ENCODE peak calls at places on chromosomes 3 and 15, in four cellular contexts. K is HepG2, A is WTC11, X is H1. Y is an unnamed sample.

GRCh38 chr3:171315101-171315500 is 145.1 kb downstream of the TNIK start:
- DNase-seq in K (no peak), A (no peak), X (no peak), Y (no peak)

GRCh38 chr3:18062289-18063025 is 320.0 kb upstream of the TBC1D5 start:
- DNase-seq in K (no peak), A (no peak), X (no peak), Y (peak; percentile 20)

GRCh38 chr3:68018275-68018674 is 363.9 kb upstream of the SUCLG2 start:
- DNase-seq in K (no peak), A (no peak), X (no peak), Y (no peak)

GRCh38 chr15:28106294-28107110 is 7.4 kb upstream of the OCA2 start:
- DNase-seq in K (no peak), A (peak; percentile 27), X (no peak), Y (no peak)

GRCh38 chr15:90530250-90531051 is 728 bp downstream of the CRTC3 start:
- DNase-seq in K (no peak), A (peak; percentile 38), X (peak; percentile 74), Y (peak; percentile 78)

GRCh38 chr3:10419637-10420232 is 85.7 kb downstream of the ATP2B2 start:
- DNase-seq in K (no peak), A (no peak), X (no peak), Y (peak; percentile 55)

GRCh38 chr15:38768970-38769369 is 204.4 kb upstream of the RASGRP1 start:
- DNase-seq in K (no peak), A (peak; percentile 37), X (peak; percentile 47), Y (no peak)

GRCh38 chr3:181134873-181135272 is 145.3 kb upstream of the DNAJC19 start:
- DNase-seq in K (no peak), A (no peak), X (no peak), Y (no peak)

GRCh38 chr3:190697901-190698300 is 164.6 kb downstream of the GMNC start:
- DNase-seq in K (no peak), A (no peak), X (no peak), Y (no peak)

GRCh38 chr15:65285291-65286068 is 1.2 kb downstream of the PARP16 start:
- DNase-seq in K (no peak), A (no peak), X (no peak), Y (no peak)

GRCh38 chr3:142445816-142446254 is 2.0 kb downstream of the XRN1 start:
- DNase-seq in K (peak; percentile 12), A (no peak), X (no peak), Y (peak; percentile 30)

GRCh38 chr3:164341086-164341485 is 737.2 kb downstream of the SI start:
- DNase-seq in K (no peak), A (no peak), X (no peak), Y (no peak)

GRCh38 chr15:42804739-42805138 is 67.8 kb upstream of the CDAN1 start:
- DNase-seq in K (no peak), A (no peak), X (no peak), Y (no peak)

GRCh38 chr3:114848087-114848486 is 299.0 kb downstream of the ZBTB20 start:
- DNase-seq in K (no peak), A (no peak), X (no peak), Y (no peak)

GRCh38 chr3:58025824-58026579 is 17.8 kb downstream of the FLNB start:
- DNase-seq in K (peak; percentile 39), A (no peak), X (no peak), Y (no peak)

GRCh38 chr3:181554233-181554765 is 157.4 kb upstream of the SOX2 start:
- DNase-seq in K (no peak), A (no peak), X (no peak), Y (no peak)

GRCh38 chr15:69920232-69920631 is 177.5 kb downstream of the TLE3 start:
- DNase-seq in K (no peak), A (no peak), X (no peak), Y (no peak)

GRCh38 chr15:95842576-95842975 is 487.9 kb upstream of the NR2F2 start:
- DNase-seq in K (no peak), A (no peak), X (no peak), Y (no peak)

GRCh38 chr3:116863842-116864626 is 154.5 kb downstream of the TUSC7 start:
- DNase-seq in K (peak; percentile 1), A (peak; percentile 22), X (peak; percentile 60), Y (no peak)

GRCh38 chr15:66387176-66388056 is 704 bp downstream of the MAP2K1 start:
- DNase-seq in K (peak; percentile 29), A (peak; percentile 56), X (peak; percentile 72), Y (peak; percentile 61)

GRCh38 chr3:38640661-38641441 is 8.6 kb downstream of the SCN5A start:
- DNase-seq in K (no peak), A (peak; percentile 83), X (peak; percentile 88), Y (no peak)

GRCh38 chr3:30368978-30369377 is 237.4 kb upstream of the TGFBR2 start:
- DNase-seq in K (no peak), A (no peak), X (no peak), Y (no peak)

GRCh38 chr3:180354214-180354613 is 247.7 kb upstream of the TTC14 start:
- DNase-seq in K (no peak), A (no peak), X (no peak), Y (no peak)

GRCh38 chr15:34514251-34514760 is 69.1 kb downstream of the GOLGA8B start:
- DNase-seq in K (no peak), A (peak; percentile 26), X (peak; percentile 80), Y (peak; percentile 66)

GRCh38 chr15:85582719-85583089 is 202.3 kb downstream of the AKAP13 start:
- DNase-seq in K (no peak), A (no peak), X (no peak), Y (peak; percentile 46)

GRCh38 chr15:85582076-85582718 is 201.8 kb downstream of the AKAP13 start:
- DNase-seq in K (no peak), A (no peak), X (no peak), Y (no peak)

GRCh38 chr15:85584791-85585360 is 204.5 kb downstream of the AKAP13 start:
- DNase-seq in K (no peak), A (no peak), X (no peak), Y (no peak)

GRCh38 chr15:85581495-85581894 is 201.1 kb downstream of the AKAP13 start:
- DNase-seq in K (no peak), A (no peak), X (no peak), Y (no peak)

GRCh38 chr15:85583404-85584390 is 203.3 kb downstream of the AKAP13 start:
- DNase-seq in K (no peak), A (no peak), X (no peak), Y (no peak)
- TF ChIP-seq ATF3 in K (no peak), A (no peak), X (no peak), Y (no peak)

GRCh38 chr3:73036694-73037368 is 24.6 kb upstream of the EBLN2 start:
- DNase-seq in K (no peak), A (no peak), X (no peak), Y (no peak)
- TF ChIP-seq JUN in K (no peak), A (no peak), X (no peak), Y (no peak)

GRCh38 chr3:9280477-9281219 is 31.2 kb upstream of the SRGAP3 start:
- DNase-seq in K (no peak), A (no peak), X (no peak), Y (no peak)
- TF ChIP-seq ATF3 in K (no peak), A (no peak), X (no peak), Y (no peak)

GRCh38 chr15:47624503-47624902 is 92.8 kb upstream of the SEMA6D start:
- DNase-seq in K (no peak), A (no peak), X (no peak), Y (no peak)

GRCh38 chr15:47616876-47617275 is 100.4 kb upstream of the SEMA6D start:
- DNase-seq in K (no peak), A (no peak), X (no peak), Y (no peak)

GRCh38 chr15:47618216-47618615 is 99.1 kb upstream of the SEMA6D start:
- DNase-seq in K (no peak), A (no peak), X (no peak), Y (no peak)

GRCh38 chr15:47622058-47622457 is 95.2 kb upstream of the SEMA6D start:
- DNase-seq in K (no peak), A (no peak), X (no peak), Y (no peak)

GRCh38 chr15:47620960-47621681 is 96.2 kb upstream of the SEMA6D start:
- DNase-seq in K (no peak), A (no peak), X (no peak), Y (no peak)
- TF ChIP-seq JUN in K (no peak), A (no peak), X (no peak), Y (no peak)

GRCh38 chr3:14441920-14442300 is 39.5 kb downstream of the SLC6A6 start:
- DNase-seq in K (no peak), A (no peak), X (no peak), Y (no peak)

GRCh38 chr3:14440168-14440518 is 37.7 kb downstream of the SLC6A6 start:
- DNase-seq in K (no peak), A (no peak), X (no peak), Y (no peak)

GRCh38 chr3:14439501-14440167 is 37.2 kb downstream of the SLC6A6 start:
- DNase-seq in K (no peak), A (no peak), X (no peak), Y (peak; percentile 78)

GRCh38 chr3:14441240-14441919 is 39.0 kb downstream of the SLC6A6 start:
- DNase-seq in K (no peak), A (no peak), X (no peak), Y (no peak)

GRCh38 chr3:14440531-14441239 is 38.3 kb downstream of the SLC6A6 start:
- DNase-seq in K (no peak), A (peak; percentile 53), X (no peak), Y (peak; percentile 43)
- TF ChIP-seq ATF3 in K (no peak), A (no peak), X (no peak), Y (no peak)

GRCh38 chr3:146969356-146969755 is 364.2 kb upstream of the PLSCR5 start:
- DNase-seq in K (no peak), A (no peak), X (no peak), Y (no peak)
- TF ChIP-seq JUN in K (no peak), A (no peak), X (no peak), Y (no peak)

GRCh38 chr15:101440846-101441590 is 48.5 kb downstream of the PCSK6 start:
- DNase-seq in K (no peak), A (no peak), X (peak; percentile 33), Y (no peak)
- TF ChIP-seq ATF3 in K (no peak), A (no peak), X (no peak), Y (no peak)